ENCODE peak calls at places on chromosome 7, in eight cellular contexts. H is HEK293T, Q is NCI-H2081, A is ureter, J is omental fat pad, M is thyroid gland, K is WERI-Rb-1, V is nucleus accumbens. I is an unnamed sample.

GRCh38 chr7:2637505-2638223 is 5.9 kb downstream of the TTYH3 start:
- DNase-seq in H (no peak), Q (no peak), A (no peak), J (no peak), M (peak), K (no peak), V (peak), I (no peak)

GRCh38 chr7:81768951-81769778 is 682 bp downstream of the HGF start:
- DNase-seq in H (no peak), Q (no peak), A (no peak), J (no peak), M (no peak), K (no peak), V (no peak), I (peak)

GRCh38 chr7:28750981-28751380 is 207.1 kb downstream of the TRIL start:
- DNase-seq in H (no peak), Q (no peak), A (no peak), J (no peak), M (no peak), K (no peak), V (no peak), I (no peak)

GRCh38 chr7:79284226-79284625 is 169.2 kb downstream of the MAGI2 start:
- DNase-seq in H (no peak), Q (no peak), A (no peak), J (no peak), M (no peak), K (no peak), V (no peak), I (no peak)

GRCh38 chr7:31995134-31995533 is 75.1 kb downstream of the PDE1C start:
- DNase-seq in H (no peak), Q (no peak), A (no peak), J (no peak), M (no peak), K (no peak), V (no peak), I (no peak)

GRCh38 chr7:2956526-2957368 is 86.9 kb downstream of the CARD11 start:
- DNase-seq in H (no peak), Q (no peak), A (peak), J (peak), M (no peak), K (no peak), V (no peak), I (peak)

GRCh38 chr7:150860978-150861295 is 8.6 kb downstream of the AOC1 start:
- DNase-seq in H (no peak), Q (no peak), A (peak), J (no peak), M (no peak), K (no peak), V (no peak), I (no peak)

GRCh38 chr7:73891178-73891885 is 30.4 kb downstream of the TMEM270 start:
- DNase-seq in H (no peak), Q (no peak), A (no peak), J (no peak), M (no peak), K (no peak), V (no peak), I (no peak)

GRCh38 chr7:135748770-135749169 is at the start of gene FAM180A:
- DNase-seq in H (no peak), Q (no peak), A (peak), J (no peak), M (peak), K (no peak), V (no peak), I (no peak)